ENCODE peak calls at places on chromosomes 3 and 15, in nine cellular contexts. S is AML-193; Y is NCI-H748 treated with DMSO at 0.1 percent for 48 hours; M is cardiac fibroblast; R is CD8-positive, alpha-beta memory T cell; W is activated CD8-positive, alpha-beta memory T cell treated with anti-CD3 and anti-CD28 coated beads for 24 hours; U is GM12891; A is breast epithelium; L is SW 1271. B is an unnamed sample.

GRCh38 chr3:76097588-76097975 is 312.2 kb upstream of the ZNF717 start:
- DNase-seq in S (no peak), Y (no peak), M (no peak), R (no peak), W (no peak), U (no peak), A (no peak), L (no peak), B (no peak)

GRCh38 chr3:134807189-134807588 is 12.1 kb downstream of the EPHB1 start:
- DNase-seq in S (no peak), Y (no peak), M (no peak), R (no peak), W (no peak), U (no peak), A (no peak), L (no peak), B (no peak)

GRCh38 chr3:115713247-115713646 is 89.9 kb downstream of the GAP43 start:
- DNase-seq in S (no peak), Y (peak), M (peak), R (no peak), W (no peak), U (no peak), A (no peak), L (no peak), B (no peak)

GRCh38 chr3:9897408-9898372 is 5.0 kb upstream of the IL17RE start:
- DNase-seq in S (no peak), Y (no peak), M (peak), R (no peak), W (no peak), U (no peak), A (peak), L (no peak), B (no peak)

GRCh38 chr15:98674336-98674735 is 26.0 kb downstream of the IGF1R start:
- DNase-seq in S (no peak), Y (no peak), M (peak), R (no peak), W (no peak), U (no peak), A (no peak), L (no peak), B (no peak)

GRCh38 chr15:101167791-101168462 is 83.9 kb downstream of the CHSY1 start:
- DNase-seq in S (peak), Y (no peak), M (peak), R (peak), W (peak), U (peak), A (no peak), L (peak), B (peak)

GRCh38 chr15:65094294-65094995 is 17.9 kb downstream of the KBTBD13 start:
- DNase-seq in S (no peak), Y (no peak), M (no peak), R (no peak), W (no peak), U (no peak), A (no peak), L (no peak), B (peak)

GRCh38 chr3:98613616-98614015 is 20.2 kb upstream of the CPOX start:
- DNase-seq in S (no peak), Y (no peak), M (peak), R (no peak), W (no peak), U (no peak), A (no peak), L (no peak), B (no peak)

GRCh38 chr3:113638910-113639309 is 57.5 kb downstream of the USF3 start:
- DNase-seq in S (no peak), Y (no peak), M (no peak), R (no peak), W (no peak), U (no peak), A (no peak), L (no peak), B (no peak)

GRCh38 chr3:61371123-61371522 is 119.9 kb upstream of the FHIT start:
- DNase-seq in S (peak), Y (peak), M (peak), R (no peak), W (no peak), U (no peak), A (no peak), L (no peak), B (no peak)

GRCh38 chr15:45199136-45199810 is 11.5 kb upstream of the SHF start:
- DNase-seq in S (no peak), Y (peak), M (no peak), R (no peak), W (no peak), U (no peak), A (no peak), L (no peak), B (no peak)

GRCh38 chr15:31197497-31198414 is 96.2 kb upstream of the TRPM1 start:
- DNase-seq in S (no peak), Y (no peak), M (peak), R (peak), W (peak), U (no peak), A (no peak), L (no peak), B (no peak)

GRCh38 chr3:70753572-70753971 is 441.1 kb upstream of the MDFIC2 start:
- DNase-seq in S (no peak), Y (no peak), M (no peak), R (no peak), W (no peak), U (no peak), A (no peak), L (no peak), B (no peak)

GRCh38 chr15:23869391-23869790 is 182.3 kb upstream of the NDN start:
- DNase-seq in S (no peak), Y (no peak), M (no peak), R (no peak), W (no peak), U (no peak), A (no peak), L (no peak), B (no peak)

GRCh38 chr15:34837246-34838016 is 42.1 kb upstream of the ACTC1 start:
- DNase-seq in S (no peak), Y (no peak), M (peak), R (no peak), W (no peak), U (no peak), A (no peak), L (no peak), B (no peak)

GRCh38 chr3:13120928-13121552 is 47.8 kb upstream of the IQSEC1 start:
- DNase-seq in S (no peak), Y (no peak), M (no peak), R (peak), W (no peak), U (no peak), A (no peak), L (no peak), B (no peak)

GRCh38 chr15:28086175-28086703 is 12.9 kb downstream of the OCA2 start:
- DNase-seq in S (peak), Y (peak), M (peak), R (peak), W (peak), U (peak), A (no peak), L (no peak), B (no peak)

GRCh38 chr3:179794355-179794754 is 141.5 kb downstream of the USP13 start:
- DNase-seq in S (no peak), Y (no peak), M (no peak), R (no peak), W (no peak), U (no peak), A (no peak), L (no peak), B (no peak)

GRCh38 chr15:60733196-60733595 is 254.3 kb upstream of the ICE2 start:
- DNase-seq in S (no peak), Y (no peak), M (no peak), R (no peak), W (no peak), U (no peak), A (no peak), L (no peak), B (no peak)

GRCh38 chr3:41682996-41683395 is 278.9 kb downstream of the ULK4 start:
- DNase-seq in S (no peak), Y (no peak), M (peak), R (no peak), W (no peak), U (no peak), A (no peak), L (no peak), B (no peak)

GRCh38 chr15:74324714-74325113 is 42.7 kb downstream of the CYP11A1 start:
- DNase-seq in S (no peak), Y (no peak), M (no peak), R (no peak), W (no peak), U (no peak), A (no peak), L (no peak), B (no peak)

GRCh38 chr3:151327571-151328198 is 1.7 kb downstream of the P2RY13 start:
- DNase-seq in S (peak), Y (no peak), M (peak), R (no peak), W (no peak), U (no peak), A (no peak), L (no peak), B (no peak)

GRCh38 chr3:108106031-108106430 is 15.2 kb upstream of the CD47 start:
- DNase-seq in S (no peak), Y (no peak), M (no peak), R (no peak), W (no peak), U (no peak), A (no peak), L (no peak), B (no peak)

GRCh38 chr3:98730338-98730737 is 32.8 kb upstream of the ST3GAL6 start:
- DNase-seq in S (no peak), Y (no peak), M (no peak), R (no peak), W (no peak), U (peak), A (no peak), L (no peak), B (no peak)

GRCh38 chr15:68256675-68257450 is 20.7 kb upstream of the FEM1B start:
- DNase-seq in S (no peak), Y (peak), M (peak), R (peak), W (peak), U (peak), A (peak), L (peak), B (peak)

GRCh38 chr3:194572944-194573491 is 60.2 kb downstream of the TMEM44 start:
- DNase-seq in S (no peak), Y (no peak), M (peak), R (no peak), W (no peak), U (no peak), A (no peak), L (no peak), B (no peak)

GRCh38 chr3:12875857-12876451 is 34.6 kb upstream of the RPL32 start:
- DNase-seq in S (no peak), Y (no peak), M (peak), R (no peak), W (no peak), U (no peak), A (no peak), L (no peak), B (no peak)